ENCODE peak calls at places on chromosomes 11 and 22, in five cellular contexts. W, Q, Y, O and Z are unnamed samples.
A peak's percentile ranks its signal among the peaks of the same experiment; 100 is the strongest.

GRCh38 chr22:43313497-43314474 is 29.4 kb downstream of the SCUBE1 start:
- DNase-seq in W (peak; percentile 51), O (no peak), Q (peak; percentile 88), Y (peak; percentile 34), Z (no peak)

GRCh38 chr11:1796297-1797011 is 32.7 kb upstream of the CTSD start:
- DNase-seq in Y (no peak), W (no peak), Q (no peak), O (no peak), Z (no peak)

GRCh38 chr11:1099519-1100355 is 25.1 kb downstream of the MUC2 start:
- DNase-seq in W (no peak), O (no peak), Q (no peak), Y (no peak), Z (peak; percentile 72)

GRCh38 chr22:45602004-45602733 is 69.5 kb upstream of the ATXN10 start:
- DNase-seq in Q (peak; percentile 53), Y (no peak), W (no peak), O (no peak), Z (peak; percentile 52)

GRCh38 chr11:74024630-74025029 is 15.7 kb upstream of the UCP3 start:
- DNase-seq in W (peak; percentile 88), Y (no peak), O (peak; percentile 55), Q (peak; percentile 86), Z (no peak)

GRCh38 chr22:48603621-48604320 is 1223.9 kb downstream of the BRD1 start:
- DNase-seq in Q (no peak), O (no peak), Y (no peak), W (no peak), Z (no peak)

GRCh38 chr11:128627666-128628342 is 40.4 kb upstream of the ETS1 start:
- DNase-seq in Y (no peak), W (no peak), O (no peak), Q (no peak), Z (no peak)

GRCh38 chr11:69358398-69359080 is 64.6 kb downstream of the MYEOV start:
- DNase-seq in Q (no peak), O (no peak), W (no peak), Y (no peak), Z (peak; percentile 61)

GRCh38 chr11:62461740-62462522 is 43.1 kb downstream of the SCGB1A1 start:
- DNase-seq in O (no peak), W (peak; percentile 81), Y (no peak), Q (no peak), Z (no peak)

GRCh38 chr11:103890654-103891053 is 145.8 kb upstream of the DDI1 start:
- DNase-seq in Q (no peak), O (no peak), Y (no peak), W (no peak), Z (no peak)

GRCh38 chr11:19646921-19647320 is 65.7 kb upstream of the NAV2 start:
- DNase-seq in O (no peak), Q (no peak), Y (no peak), W (peak; percentile 99), Z (no peak)

GRCh38 chr22:46572911-46573780 is 35.7 kb upstream of the CELSR1 start:
- DNase-seq in O (no peak), Q (peak; percentile 59), W (no peak), Y (no peak), Z (peak; percentile 83)

GRCh38 chr22:23047265-23047664 is 23.1 kb upstream of the GNAZ start:
- DNase-seq in W (no peak), Y (no peak), Q (no peak), O (no peak), Z (peak; percentile 38)

GRCh38 chr11:75615709-75616108 is 53.1 kb downstream of the MAP6 start:
- DNase-seq in O (no peak), Q (no peak), Y (no peak), W (no peak), Z (no peak)

GRCh38 chr11:312092-312816 is 1.6 kb upstream of the IFITM1 start:
- DNase-seq in Y (no peak), O (no peak), Q (no peak), W (no peak), Z (no peak)

GRCh38 chr11:6962673-6963072 is 36.4 kb downstream of the ZNF215 start:
- DNase-seq in Y (no peak), W (peak; percentile 57), O (no peak), Q (no peak), Z (no peak)

GRCh38 chr22:43798492-43798891 is 13.6 kb downstream of the EFCAB6 start:
- DNase-seq in Q (no peak), Y (no peak), O (no peak), W (no peak), Z (no peak)

GRCh38 chr11:79098096-79098495 is 342.7 kb downstream of the TENM4 start:
- DNase-seq in O (no peak), Q (no peak), W (no peak), Y (no peak), Z (no peak)

GRCh38 chr22:39725351-39726035 is 154.9 kb downstream of the CACNA1I start:
- DNase-seq in W (no peak), Q (no peak), Y (no peak), O (no peak), Z (no peak)

GRCh38 chr22:29480512-29481264 is 670 bp downstream of the NEFH start:
- DNase-seq in Y (no peak), Q (no peak), O (peak; percentile 37), W (peak; percentile 35), Z (no peak)

GRCh38 chr22:27669798-27670599 is 131.6 kb downstream of the MN1 start:
- DNase-seq in Q (no peak), W (no peak), O (no peak), Y (no peak), Z (no peak)

GRCh38 chr11:10494636-10495463 is 39.8 kb downstream of the AMPD3 start:
- DNase-seq in O (no peak), W (no peak), Q (peak; percentile 29), Y (no peak), Z (no peak)

GRCh38 chr11:134864233-134864967 is 452.4 kb upstream of the B3GAT1 start:
- DNase-seq in Q (no peak), O (no peak), W (no peak), Y (no peak), Z (no peak)

GRCh38 chr11:70548976-70549375 is 150.6 kb downstream of the CTTN start:
- DNase-seq in W (no peak), Q (no peak), O (no peak), Y (no peak), Z (no peak)

GRCh38 chr22:32723632-32724031 is 77.9 kb upstream of the TIMP3 start:
- DNase-seq in Y (no peak), W (peak; percentile 92), O (peak; percentile 11), Q (peak; percentile 85), Z (no peak)

GRCh38 chr11:116893906-116894305 is 56.5 kb upstream of the APOA1 start:
- DNase-seq in Q (no peak), O (no peak), W (no peak), Y (no peak), Z (no peak)

GRCh38 chr11:59818572-59818971 is 8.0 kb upstream of the MRPL16 start:
- DNase-seq in W (no peak), Y (no peak), O (no peak), Q (no peak), Z (no peak)

GRCh38 chr11:102788334-102789035 is 8.1 kb upstream of the MMP10 start:
- DNase-seq in Y (no peak), W (no peak), Q (no peak), O (no peak), Z (no peak)

GRCh38 chr11:304061-304506 is 3.5 kb upstream of the IFITM2 start:
- DNase-seq in W (no peak), Q (no peak), O (no peak), Y (no peak), Z (peak; percentile 87)

GRCh38 chr22:41815716-41816115 is 15.2 kb downstream of the CCDC134 start:
- DNase-seq in O (no peak), W (no peak), Y (no peak), Q (no peak), Z (no peak)

GRCh38 chr11:88801484-88802123 is 264.2 kb downstream of the GRM5 start:
- DNase-seq in Q (no peak), O (no peak), Y (no peak), W (no peak), Z (no peak)

GRCh38 chr11:35163707-35164496 is 24.9 kb downstream of the CD44 start:
- DNase-seq in Q (no peak), O (no peak), Y (no peak), W (no peak), Z (no peak)

GRCh38 chr11:69213964-69214363 is 58.2 kb downstream of the SMIM38 start:
- DNase-seq in O (no peak), W (no peak), Y (no peak), Q (peak; percentile 15), Z (no peak)

GRCh38 chr11:86816251-86816726 is 15.9 kb downstream of the PRSS23 start:
- DNase-seq in W (peak; percentile 34), Q (no peak), Y (no peak), O (no peak), Z (no peak)

GRCh38 chr22:24588756-24589481 is 4.0 kb downstream of the LRRC75B start:
- DNase-seq in W (no peak), Y (no peak), Q (no peak), O (no peak), Z (peak; percentile 53)

GRCh38 chr11:1748467-1749019 is 1.9 kb downstream of the IFITM10 start:
- DNase-seq in W (no peak), Q (no peak), Y (no peak), O (no peak), Z (no peak)

GRCh38 chr11:29333993-29334780 is 682.6 kb downstream of the KCNA4 start:
- DNase-seq in Q (no peak), O (no peak), W (peak; percentile 74), Y (peak; percentile 36), Z (no peak)